ENCODE peak calls at places on chromosomes 6 and 20, in nine cellular contexts. N is cardiac muscle cell; U is psoas muscle; F is HL-60; M is transverse colon; A is CD4-positive, CD25-positive, alpha-beta regulatory T cell; X is SJSA1; G is foreskin keratinocyte; K is tibial artery. Z is an unnamed sample.

GRCh38 chr6:14738933-14739332 is 506.9 kb upstream of the JARID2 start:
- DNase-seq in N (no peak), U (no peak), F (no peak), M (no peak), A (no peak), X (no peak), G (no peak), K (no peak), Z (no peak)

GRCh38 chr6:110232456-110232855 is 52.2 kb downstream of the CDC40 start:
- DNase-seq in N (no peak), U (no peak), F (no peak), M (no peak), A (no peak), X (peak), G (no peak), K (no peak), Z (no peak)

GRCh38 chr20:38179846-38180245 is 14.8 kb upstream of the TGM2 start:
- DNase-seq in N (no peak), U (no peak), F (no peak), M (no peak), A (no peak), X (no peak), G (no peak), K (no peak), Z (no peak)

GRCh38 chr6:101826259-101826658 is 432.8 kb downstream of the GRIK2 start:
- DNase-seq in N (no peak), U (no peak), F (no peak), M (no peak), A (no peak), X (no peak), G (no peak), K (no peak), Z (no peak)

GRCh38 chr6:56637640-56638039 is 5.0 kb downstream of the DST start:
- DNase-seq in N (peak), U (no peak), F (no peak), M (no peak), A (peak), X (peak), G (peak), K (no peak), Z (no peak)

GRCh38 chr6:112881027-112881426 is 533.9 kb downstream of the RFPL4B start:
- DNase-seq in N (no peak), U (no peak), F (no peak), M (no peak), A (no peak), X (peak), G (peak), K (no peak), Z (no peak)

GRCh38 chr6:12324096-12324495 is 33.9 kb downstream of the EDN1 start:
- DNase-seq in N (no peak), U (no peak), F (no peak), M (peak), A (no peak), X (peak), G (peak), K (no peak), Z (peak)

GRCh38 chr6:30238178-30238795 is 25.1 kb upstream of the TRIM26 start:
- DNase-seq in N (no peak), U (no peak), F (no peak), M (no peak), A (peak), X (peak), G (no peak), K (no peak), Z (no peak)

GRCh38 chr6:164832410-164832809 is 477.0 kb downstream of the C6orf118 start:
- DNase-seq in N (no peak), U (no peak), F (no peak), M (no peak), A (no peak), X (no peak), G (no peak), K (no peak), Z (no peak)

GRCh38 chr6:72002415-72002814 is 116.1 kb downstream of the RIMS1 start:
- DNase-seq in N (no peak), U (no peak), F (no peak), M (no peak), A (no peak), X (no peak), G (no peak), K (no peak), Z (no peak)

GRCh38 chr6:103870970-103871369 is 988.7 kb downstream of the HACE1 start:
- DNase-seq in N (no peak), U (no peak), F (no peak), M (no peak), A (no peak), X (no peak), G (no peak), K (no peak), Z (no peak)
- H3K27ac ChIP-seq in N (no peak), U (no peak), F (no peak), M (no peak), A (no peak), X (no peak), G (no peak), K (no peak), Z (no peak)

GRCh38 chr6:167435209-167435728 is 110.4 kb downstream of the TTLL2 start:
- DNase-seq in N (no peak), U (no peak), F (no peak), M (no peak), A (no peak), X (no peak), G (no peak), K (no peak), Z (no peak)
- H3K27ac ChIP-seq in N (no peak), U (no peak), F (no peak), M (no peak), A (no peak), X (no peak), G (no peak), K (no peak), Z (no peak)

GRCh38 chr20:4544765-4545164 is 176.9 kb upstream of the PRND start:
- DNase-seq in N (no peak), U (no peak), F (no peak), M (no peak), A (no peak), X (peak), G (peak), K (no peak), Z (no peak)
- H3K27ac ChIP-seq in N (no peak), U (no peak), F (no peak), M (no peak), A (no peak), X (peak), G (no peak), K (no peak), Z (peak)

GRCh38 chr6:137353842-137354397 is 134.7 kb upstream of the IFNGR1 start:
- DNase-seq in N (no peak), U (no peak), F (no peak), M (no peak), A (no peak), X (no peak), G (no peak), K (no peak), Z (no peak)
- H3K27ac ChIP-seq in N (no peak), U (no peak), F (no peak), M (no peak), A (no peak), X (no peak), G (no peak), K (no peak), Z (no peak)

GRCh38 chr6:52346503-52346902 is 15.4 kb upstream of the PAQR8 start:
- DNase-seq in N (no peak), U (no peak), F (no peak), M (no peak), A (no peak), X (no peak), G (no peak), K (no peak), Z (no peak)

GRCh38 chr6:52352239-52353008 is 9.5 kb upstream of the PAQR8 start:
- DNase-seq in N (no peak), U (no peak), F (peak), M (peak), A (no peak), X (peak), G (peak), K (peak), Z (peak)

GRCh38 chr6:52356017-52356416 is 5.9 kb upstream of the PAQR8 start:
- DNase-seq in N (no peak), U (no peak), F (no peak), M (peak), A (no peak), X (no peak), G (no peak), K (no peak), Z (no peak)

GRCh38 chr6:52351879-52352238 is 10.1 kb upstream of the PAQR8 start:
- DNase-seq in N (no peak), U (no peak), F (no peak), M (no peak), A (no peak), X (no peak), G (no peak), K (no peak), Z (no peak)
- H3K27ac ChIP-seq in N (no peak), U (no peak), F (peak), M (peak), A (no peak), X (peak), G (peak), K (peak), Z (peak)

GRCh38 chr6:169738204-169738971 is 13.0 kb downstream of the DYNLT2 start:
- DNase-seq in N (peak), U (peak), F (no peak), M (no peak), A (no peak), X (no peak), G (no peak), K (no peak), Z (no peak)
- H3K27ac ChIP-seq in N (peak), U (peak), F (no peak), M (no peak), A (no peak), X (no peak), G (no peak), K (no peak), Z (no peak)

Z was measured in epithelial cell of prostate.